ENCODE peak calls at places on chromosomes 1 and 21, in nine cellular contexts. U, Y, S, H, E, D, F, M and W are unnamed samples.

GRCh38 chr1:182520746-182521145 is 68.3 kb downstream of the RNASEL start:
- DNase-seq in Y (no peak), E (no peak), D (no peak), H (no peak), M (no peak), U (no peak), F (no peak), S (no peak), W (no peak)

GRCh38 chr1:42052300-42052699 is 100.9 kb upstream of the GUCA2B start:
- DNase-seq in D (no peak), S (no peak), E (no peak), M (no peak), U (no peak), H (no peak), F (no peak), Y (no peak), W (no peak)

GRCh38 chr1:10856863-10857598 is 60.6 kb upstream of the CASZ1 start:
- DNase-seq in U (no peak), D (no peak), Y (no peak), M (no peak), S (no peak), F (no peak), H (no peak), E (no peak), W (no peak)

GRCh38 chr21:15283138-15283537 is 218.3 kb upstream of the NRIP1 start:
- DNase-seq in S (no peak), H (no peak), M (no peak), E (no peak), D (no peak), F (no peak), U (no peak), Y (no peak), W (no peak)

GRCh38 chr21:34800797-34801518 is 132.2 kb downstream of the CLIC6 start:
- DNase-seq in H (no peak), F (no peak), Y (no peak), M (no peak), S (no peak), E (no peak), D (no peak), U (no peak), W (no peak)

GRCh38 chr1:234505774-234506114 is 26.8 kb upstream of the TARBP1 start:
- DNase-seq in S (no peak), U (no peak), H (no peak), D (no peak), Y (no peak), M (no peak), F (no peak), E (no peak), W (no peak)

GRCh38 chr1:87269921-87270320 is 58.8 kb upstream of the LMO4 start:
- DNase-seq in M (no peak), Y (no peak), E (no peak), U (no peak), D (no peak), S (no peak), F (no peak), H (no peak), W (no peak)

GRCh38 chr1:6108937-6109636 is 63.4 kb downstream of the KCNAB2 start:
- DNase-seq in H (no peak), M (peak), Y (peak), U (peak), F (no peak), D (peak), S (no peak), E (peak), W (no peak)

GRCh38 chr1:151158311-151158710 is 1.9 kb downstream of the TNFAIP8L2 start:
- DNase-seq in F (no peak), E (no peak), M (no peak), S (no peak), U (no peak), H (no peak), D (peak), Y (no peak), W (no peak)

GRCh38 chr1:19009126-19009881 is 52.8 kb upstream of the IFFO2 start:
- DNase-seq in H (no peak), M (no peak), E (no peak), S (no peak), U (no peak), Y (no peak), F (no peak), D (no peak), W (no peak)

GRCh38 chr1:45589861-45590260 is 6.0 kb downstream of the NASP start:
- DNase-seq in Y (no peak), H (no peak), D (no peak), M (no peak), U (no peak), S (no peak), F (no peak), E (no peak), W (no peak)

GRCh38 chr1:166307261-166308188 is 140.7 kb upstream of the FAM78B start:
- DNase-seq in U (peak), M (no peak), S (peak), D (no peak), Y (peak), H (no peak), E (no peak), F (no peak), W (peak)

GRCh38 chr1:179591592-179592580 is at the start of gene TDRD5:
- DNase-seq in F (no peak), Y (no peak), S (no peak), D (no peak), M (peak), E (no peak), H (no peak), U (no peak), W (no peak)

GRCh38 chr1:155392898-155393411 is 72.3 kb downstream of the RUSC1 start:
- DNase-seq in E (no peak), U (no peak), D (no peak), H (no peak), F (no peak), Y (peak), M (no peak), S (no peak), W (peak)

GRCh38 chr1:206469933-206470691 is at the start of gene IKBKE:
- DNase-seq in F (peak), E (no peak), U (no peak), S (peak), M (peak), H (peak), D (peak), Y (peak), W (peak)

GRCh38 chr1:26994020-26994745 is 691 bp downstream of the TRNP1 start:
- DNase-seq in H (no peak), U (no peak), F (no peak), E (no peak), M (peak), Y (no peak), D (peak), S (no peak), W (no peak)

GRCh38 chr1:158674302-158674701 is 12.2 kb downstream of the SPTA1 start:
- DNase-seq in U (no peak), D (no peak), E (no peak), S (no peak), M (no peak), Y (no peak), F (no peak), H (no peak), W (no peak)

GRCh38 chr1:56578963-56579875 is at the start of gene PLPP3:
- DNase-seq in H (peak), S (peak), D (peak), Y (peak), E (peak), F (no peak), U (peak), M (peak), W (peak)

GRCh38 chr1:12078938-12079861 is 16.1 kb downstream of the TNFRSF8 start:
- DNase-seq in U (peak), E (no peak), H (peak), D (peak), M (peak), Y (no peak), F (no peak), S (peak), W (peak)

GRCh38 chr1:55055951-55056631 is 16.7 kb downstream of the PCSK9 start:
- DNase-seq in H (no peak), S (no peak), D (no peak), E (no peak), F (no peak), U (no peak), Y (no peak), M (no peak), W (no peak)